ENCODE peak calls at places on chromosome 2, in ten cellular contexts. One of them, this sample, is unnamed.
A peak's percentile ranks its signal among the peaks of the same experiment; 100 is the strongest.

GRCh38 chr2:207371877-207372276 is 157.9 kb upstream of the CREB1 start:
- DNase-seq in mesothelial cell of epicardium: no peak
- DNase-seq in activated gamma-delta T cell treated with Interleukin-2 at 50 U/mL for 16 hours: no peak
- DNase-seq in left kidney: no peak
- DNase-seq in activated CD4-positive, alpha-beta T cell treated with anti-CD3 and anti-CD28 coated beads, Interleukin-2, amount 50 U/mL, for 1 hour: no peak
- DNase-seq in RPMI7951: no peak
- DNase-seq in fibroblast of lung: no peak
- DNase-seq in DMS79: no peak
- DNase-seq in GM12864: no peak
- DNase-seq in coronary artery: no peak
- DNase-seq in this sample: no peak

GRCh38 chr2:41540268-41540963 is 507.4 kb upstream of the PKDCC start:
- DNase-seq in coronary artery: no peak
- DNase-seq in activated CD4-positive, alpha-beta T cell treated with anti-CD3 and anti-CD28 coated beads, Interleukin-2, amount 50 U/mL, for 1 hour: no peak
- DNase-seq in RPMI7951: no peak
- DNase-seq in GM12864: no peak
- DNase-seq in activated gamma-delta T cell treated with Interleukin-2 at 50 U/mL for 16 hours: no peak
- DNase-seq in mesothelial cell of epicardium: no peak
- DNase-seq in left kidney: peak; percentile 59
- DNase-seq in fibroblast of lung: no peak
- DNase-seq in DMS79: no peak
- DNase-seq in this sample: no peak

GRCh38 chr2:200042102-200042735 is 86.8 kb downstream of the MAIP1 start:
- DNase-seq in mesothelial cell of epicardium: no peak
- DNase-seq in left kidney: no peak
- DNase-seq in fibroblast of lung: peak; percentile 78
- DNase-seq in RPMI7951: peak; percentile 81
- DNase-seq in GM12864: no peak
- DNase-seq in coronary artery: no peak
- DNase-seq in DMS79: no peak
- DNase-seq in activated gamma-delta T cell treated with Interleukin-2 at 50 U/mL for 16 hours: no peak
- DNase-seq in activated CD4-positive, alpha-beta T cell treated with anti-CD3 and anti-CD28 coated beads, Interleukin-2, amount 50 U/mL, for 1 hour: no peak
- DNase-seq in this sample: no peak

GRCh38 chr2:69643602-69644505 is at the start of gene AAK1:
- DNase-seq in left kidney: peak; percentile 97
- DNase-seq in fibroblast of lung: peak; percentile 90
- DNase-seq in RPMI7951: peak; percentile 88
- DNase-seq in GM12864: peak; percentile 69
- DNase-seq in activated CD4-positive, alpha-beta T cell treated with anti-CD3 and anti-CD28 coated beads, Interleukin-2, amount 50 U/mL, for 1 hour: peak; percentile 73
- DNase-seq in coronary artery: peak; percentile 92
- DNase-seq in activated gamma-delta T cell treated with Interleukin-2 at 50 U/mL for 16 hours: peak; percentile 74
- DNase-seq in DMS79: peak; percentile 80
- DNase-seq in mesothelial cell of epicardium: peak; percentile 89
- DNase-seq in this sample: peak; percentile 93

GRCh38 chr2:121810959-121811853 is 55.8 kb downstream of the TSN start:
- DNase-seq in mesothelial cell of epicardium: peak; percentile 53
- DNase-seq in DMS79: peak; percentile 3
- DNase-seq in RPMI7951: peak; percentile 66
- DNase-seq in activated CD4-positive, alpha-beta T cell treated with anti-CD3 and anti-CD28 coated beads, Interleukin-2, amount 50 U/mL, for 1 hour: no peak
- DNase-seq in activated gamma-delta T cell treated with Interleukin-2 at 50 U/mL for 16 hours: no peak
- DNase-seq in left kidney: peak; percentile 91
- DNase-seq in fibroblast of lung: peak; percentile 63
- DNase-seq in coronary artery: no peak
- DNase-seq in GM12864: peak; percentile 5
- DNase-seq in this sample: peak; percentile 44

GRCh38 chr2:113876503-113877387 is 13.1 kb upstream of the ACTR3 start:
- DNase-seq in fibroblast of lung: no peak
- DNase-seq in DMS79: peak; percentile 94
- DNase-seq in activated gamma-delta T cell treated with Interleukin-2 at 50 U/mL for 16 hours: peak; percentile 52
- DNase-seq in mesothelial cell of epicardium: peak; percentile 49
- DNase-seq in RPMI7951: peak; percentile 67
- DNase-seq in left kidney: peak; percentile 49
- DNase-seq in activated CD4-positive, alpha-beta T cell treated with anti-CD3 and anti-CD28 coated beads, Interleukin-2, amount 50 U/mL, for 1 hour: peak; percentile 62
- DNase-seq in GM12864: no peak
- DNase-seq in coronary artery: no peak
- DNase-seq in this sample: no peak

GRCh38 chr2:161946489-161947107 is 127.4 kb downstream of the DPP4 start:
- DNase-seq in RPMI7951: peak; percentile 33
- DNase-seq in DMS79: no peak
- DNase-seq in activated CD4-positive, alpha-beta T cell treated with anti-CD3 and anti-CD28 coated beads, Interleukin-2, amount 50 U/mL, for 1 hour: no peak
- DNase-seq in mesothelial cell of epicardium: no peak
- DNase-seq in coronary artery: no peak
- DNase-seq in left kidney: peak; percentile 40
- DNase-seq in GM12864: no peak
- DNase-seq in activated gamma-delta T cell treated with Interleukin-2 at 50 U/mL for 16 hours: no peak
- DNase-seq in fibroblast of lung: peak; percentile 54
- DNase-seq in this sample: no peak

GRCh38 chr2:39629646-39630045 is 36.1 kb upstream of the TMEM178A start:
- DNase-seq in RPMI7951: no peak
- DNase-seq in mesothelial cell of epicardium: no peak
- DNase-seq in fibroblast of lung: no peak
- DNase-seq in GM12864: no peak
- DNase-seq in coronary artery: no peak
- DNase-seq in activated CD4-positive, alpha-beta T cell treated with anti-CD3 and anti-CD28 coated beads, Interleukin-2, amount 50 U/mL, for 1 hour: no peak
- DNase-seq in left kidney: no peak
- DNase-seq in DMS79: no peak
- DNase-seq in activated gamma-delta T cell treated with Interleukin-2 at 50 U/mL for 16 hours: no peak
- DNase-seq in this sample: no peak

GRCh38 chr2:70941186-70941585 is 5.5 kb downstream of the ATP6V1B1 start:
- DNase-seq in fibroblast of lung: no peak
- DNase-seq in coronary artery: peak; percentile 31
- DNase-seq in activated gamma-delta T cell treated with Interleukin-2 at 50 U/mL for 16 hours: no peak
- DNase-seq in RPMI7951: no peak
- DNase-seq in left kidney: no peak
- DNase-seq in mesothelial cell of epicardium: no peak
- DNase-seq in GM12864: no peak
- DNase-seq in DMS79: no peak
- DNase-seq in activated CD4-positive, alpha-beta T cell treated with anti-CD3 and anti-CD28 coated beads, Interleukin-2, amount 50 U/mL, for 1 hour: no peak
- DNase-seq in this sample: no peak

GRCh38 chr2:109378682-109379081 is 235.1 kb downstream of the SEPTIN10 start:
- DNase-seq in DMS79: no peak
- DNase-seq in left kidney: no peak
- DNase-seq in RPMI7951: no peak
- DNase-seq in activated CD4-positive, alpha-beta T cell treated with anti-CD3 and anti-CD28 coated beads, Interleukin-2, amount 50 U/mL, for 1 hour: no peak
- DNase-seq in GM12864: no peak
- DNase-seq in fibroblast of lung: no peak
- DNase-seq in coronary artery: peak; percentile 57
- DNase-seq in activated gamma-delta T cell treated with Interleukin-2 at 50 U/mL for 16 hours: peak; percentile 2
- DNase-seq in mesothelial cell of epicardium: peak; percentile 31
- DNase-seq in this sample: no peak

GRCh38 chr2:15142069-15142689 is 419.0 kb downstream of the NBAS start:
- DNase-seq in DMS79: no peak
- DNase-seq in left kidney: peak; percentile 72
- DNase-seq in activated gamma-delta T cell treated with Interleukin-2 at 50 U/mL for 16 hours: peak; percentile 46
- DNase-seq in activated CD4-positive, alpha-beta T cell treated with anti-CD3 and anti-CD28 coated beads, Interleukin-2, amount 50 U/mL, for 1 hour: peak; percentile 41
- DNase-seq in RPMI7951: peak; percentile 81
- DNase-seq in GM12864: peak; percentile 98
- DNase-seq in fibroblast of lung: peak; percentile 4
- DNase-seq in mesothelial cell of epicardium: no peak
- DNase-seq in coronary artery: no peak
- DNase-seq in this sample: peak; percentile 4

GRCh38 chr2:148645925-148646559 is 1.5 kb downstream of the EPC2 start:
- DNase-seq in fibroblast of lung: peak; percentile 89
- DNase-seq in activated gamma-delta T cell treated with Interleukin-2 at 50 U/mL for 16 hours: peak; percentile 59
- DNase-seq in GM12864: peak; percentile 78
- DNase-seq in coronary artery: no peak
- DNase-seq in mesothelial cell of epicardium: no peak
- DNase-seq in activated CD4-positive, alpha-beta T cell treated with anti-CD3 and anti-CD28 coated beads, Interleukin-2, amount 50 U/mL, for 1 hour: peak; percentile 43
- DNase-seq in left kidney: peak; percentile 78
- DNase-seq in DMS79: peak; percentile 55
- DNase-seq in RPMI7951: peak; percentile 92
- DNase-seq in this sample: peak; percentile 56

GRCh38 chr2:55620123-55620779 is 2.8 kb upstream of the PPP4R3B start:
- DNase-seq in coronary artery: no peak
- DNase-seq in mesothelial cell of epicardium: no peak
- DNase-seq in GM12864: no peak
- DNase-seq in activated CD4-positive, alpha-beta T cell treated with anti-CD3 and anti-CD28 coated beads, Interleukin-2, amount 50 U/mL, for 1 hour: no peak
- DNase-seq in fibroblast of lung: no peak
- DNase-seq in activated gamma-delta T cell treated with Interleukin-2 at 50 U/mL for 16 hours: no peak
- DNase-seq in RPMI7951: peak; percentile 13
- DNase-seq in left kidney: peak; percentile 10
- DNase-seq in DMS79: no peak
- DNase-seq in this sample: peak; percentile 6

GRCh38 chr2:120064664-120065063 is 51.8 kb downstream of the EPB41L5 start:
- DNase-seq in activated gamma-delta T cell treated with Interleukin-2 at 50 U/mL for 16 hours: no peak
- DNase-seq in left kidney: peak; percentile 80
- DNase-seq in mesothelial cell of epicardium: no peak
- DNase-seq in GM12864: no peak
- DNase-seq in fibroblast of lung: no peak
- DNase-seq in RPMI7951: no peak
- DNase-seq in activated CD4-positive, alpha-beta T cell treated with anti-CD3 and anti-CD28 coated beads, Interleukin-2, amount 50 U/mL, for 1 hour: no peak
- DNase-seq in DMS79: no peak
- DNase-seq in coronary artery: no peak
- DNase-seq in this sample: no peak